ENCODE peak calls at places on chromosomes 7 and 10, in five cellular contexts. B, U, S, G and X are unnamed samples.

GRCh38 chr7:84492565-84493034 is 298.0 kb upstream of the SEMA3A start:
- DNase-seq in B (no peak), U (no peak), S (no peak), G (no peak), X (no peak)

GRCh38 chr7:12257582-12257981 is 46.5 kb downstream of the TMEM106B start:
- DNase-seq in B (no peak), U (peak; percentile 39), S (no peak), G (peak; percentile 76), X (no peak)

GRCh38 chr7:156735861-156736260 is 95.3 kb downstream of the RNF32 start:
- DNase-seq in B (no peak), U (peak; percentile 45), S (no peak), G (peak; percentile 78), X (no peak)

GRCh38 chr7:100612730-100613446 is 548 bp downstream of the MOSPD3 start:
- DNase-seq in B (peak; percentile 62), U (no peak), S (no peak), G (peak; percentile 22), X (no peak)

GRCh38 chr7:151248191-151249033 is at the start of gene SMARCD3:
- DNase-seq in B (peak; percentile 61), U (peak; percentile 50), S (peak; percentile 67), G (peak; percentile 77), X (peak; percentile 82)

GRCh38 chr10:110528224-110528997 is 30.7 kb downstream of the DUSP5 start:
- DNase-seq in B (no peak), U (no peak), S (no peak), G (no peak), X (no peak)

GRCh38 chr10:104331208-104331838 is 6.9 kb downstream of the ITPRIP start:
- DNase-seq in B (peak; percentile 57), U (peak; percentile 84), S (no peak), G (peak; percentile 72), X (peak; percentile 83)

GRCh38 chr10:76388321-76388720 is 956.9 kb downstream of the LRMDA start:
- DNase-seq in B (no peak), U (peak; percentile 29), S (no peak), G (no peak), X (no peak)

GRCh38 chr10:80407836-80408197 is 534 bp upstream of the PRXL2A start:
- DNase-seq in B (peak; percentile 57), U (no peak), S (no peak), G (peak; percentile 49), X (peak; percentile 47)

GRCh38 chr10:76717141-76717540 is 920.5 kb downstream of the KCNMA1 start:
- DNase-seq in B (no peak), U (peak; percentile 71), S (no peak), G (peak; percentile 53), X (no peak)

GRCh38 chr7:65269150-65269856 is 104.4 kb upstream of the ZNF92 start:
- DNase-seq in B (peak; percentile 96), U (peak; percentile 58), S (peak; percentile 94), G (peak; percentile 57), X (peak; percentile 99)

GRCh38 chr7:1403844-1404404 is 55.3 kb downstream of the MICALL2 start:
- DNase-seq in B (no peak), U (peak; percentile 43), S (peak; percentile 31), G (peak; percentile 46), X (peak; percentile 41)

GRCh38 chr10:17046989-17047388 is 82.6 kb downstream of the CUBN start:
- DNase-seq in B (no peak), U (no peak), S (no peak), G (no peak), X (no peak)

GRCh38 chr10:95655571-95656290 is 780 bp downstream of the ALDH18A1 start:
- DNase-seq in B (no peak), U (peak; percentile 50), S (peak; percentile 20), G (peak; percentile 66), X (peak; percentile 41)

GRCh38 chr10:37434091-37434490 is 308.7 kb downstream of the ANKRD30A start:
- DNase-seq in B (no peak), U (no peak), S (no peak), G (no peak), X (no peak)

GRCh38 chr10:91340613-91341362 is 69.4 kb upstream of the HECTD2 start:
- DNase-seq in B (no peak), U (peak; percentile 94), S (no peak), G (peak; percentile 90), X (no peak)

DNA sequence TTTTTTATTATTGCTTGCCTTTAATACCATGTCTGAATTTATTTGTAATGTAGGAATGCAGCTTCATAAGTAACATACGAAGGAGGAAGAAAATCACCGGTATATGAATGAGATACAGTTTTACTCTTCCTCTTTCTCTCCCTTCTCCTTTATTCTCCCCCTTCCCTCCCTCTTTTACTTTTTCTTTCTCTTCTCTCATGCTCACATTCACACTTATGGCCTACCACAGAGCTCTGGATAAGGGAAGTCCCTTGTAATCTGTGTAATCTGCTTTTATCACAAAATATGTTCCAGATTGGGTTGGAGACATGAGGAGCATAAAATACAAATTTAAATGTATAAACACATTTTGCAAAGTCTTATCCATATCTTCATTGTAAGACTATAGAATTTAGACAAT is 59.4 kb downstream of the MDFIC start:
- DNase-seq in B (no peak), U (no peak), S (no peak), G (no peak), X (peak; percentile 16)
- H2BK5ac ChIP-seq in B (no peak overlapping the region), U (no peak overlapping the region), S (no peak overlapping the region), G (no peak overlapping the region), X (no peak overlapping the region)

GRCh38 chr10:44863344-44864041 is 47.6 kb upstream of the TMEM72 start:
- DNase-seq in B (peak; percentile 72), U (no peak), S (no peak), G (no peak), X (peak; percentile 62)
- H3K79me1 ChIP-seq in B (no peaks in the 10 kb centered on the region), U (no peaks in the 10 kb centered on the region), S (no peaks in the 10 kb centered on the region), G (no peaks in the 10 kb centered on the region), X (no peaks in the 10 kb centered on the region)

GRCh38 chr10:108980869-108981268 is 942.4 kb downstream of the XPNPEP1 start:
- DNase-seq in B (no peak), U (no peak), S (no peak), G (no peak), X (no peak)
- H2BK5ac ChIP-seq in B (no peak overlapping the region), U (no peak overlapping the region), S (no peak overlapping the region), G (no peak overlapping the region), X (no peak overlapping the region)

DNA sequence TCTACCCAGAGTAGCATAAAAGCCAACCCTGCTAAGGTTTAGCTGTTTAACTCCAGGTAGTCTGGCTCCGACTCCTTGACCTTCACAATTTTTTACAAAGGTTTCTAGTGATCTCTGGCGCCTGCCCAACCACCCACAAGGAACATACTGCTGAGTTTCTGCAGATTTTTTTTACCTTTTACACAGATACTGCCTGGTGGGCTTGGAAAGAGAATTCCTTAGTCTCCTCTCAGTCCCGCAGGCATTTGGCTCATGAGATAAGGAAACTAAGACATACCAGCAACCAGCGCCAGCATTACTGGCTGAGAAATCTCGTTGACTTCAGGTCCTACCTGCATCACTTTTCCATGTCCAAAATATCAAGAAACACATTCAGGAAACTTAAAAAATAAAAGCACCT is 51.1 kb upstream of the LYZL1 start:
- DNase-seq in B (no peak), U (no peak), S (no peak), G (no peak), X (peak; percentile 91)
- H3K79me1 ChIP-seq in B (no peaks in the 10 kb centered on the region), U (no peaks in the 10 kb centered on the region), S (no peaks in the 10 kb centered on the region), G (no peaks in the 10 kb centered on the region), X (no peaks in the 10 kb centered on the region)

DNA sequence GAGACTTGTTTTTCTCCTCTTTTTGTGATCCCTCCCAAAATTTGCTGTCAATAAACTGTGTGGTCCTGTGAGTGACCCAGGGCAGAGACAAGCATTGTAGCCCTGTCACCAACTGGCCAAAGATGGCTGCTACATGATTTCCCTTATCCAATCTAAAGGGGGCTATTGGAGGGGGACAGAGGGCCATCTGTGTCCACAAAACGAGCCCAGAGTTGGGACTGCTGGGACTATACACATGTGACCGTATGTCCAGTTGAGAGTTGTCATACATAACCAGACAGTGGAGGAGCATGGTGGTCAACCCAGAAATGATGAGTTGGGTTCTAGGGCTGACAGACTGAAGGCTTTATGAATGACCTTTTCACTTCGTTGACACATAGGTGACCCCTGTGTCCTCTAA is 55.3 kb upstream of the SDK1 start:
- DNase-seq in B (no peak), U (no peak), S (no peak), G (no peak), X (no peak)
- H2BK5ac ChIP-seq in B (no peak overlapping the region), U (no peak overlapping the region), S (no peak overlapping the region), G (no peak overlapping the region), X (no peak overlapping the region)

DNA sequence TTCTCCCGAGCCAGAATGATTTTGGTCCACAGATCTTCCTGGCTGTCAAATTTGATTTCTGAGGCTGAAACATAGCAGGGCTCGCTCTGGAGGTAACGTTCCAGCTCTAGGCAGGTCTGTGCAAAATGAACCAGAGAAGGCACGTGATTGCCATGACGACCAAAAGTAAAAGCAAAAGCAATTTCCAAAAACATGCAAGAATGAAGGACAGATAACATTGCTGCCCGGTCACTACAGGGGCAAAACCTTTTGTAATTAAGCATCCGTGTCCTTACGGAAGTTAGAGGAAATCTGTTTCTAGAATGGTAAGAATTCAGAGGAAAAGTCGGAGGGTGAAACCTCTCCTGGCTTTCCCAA is 2.9 kb downstream of the KLF6 start:
- DNase-seq in B (no peak), U (no peak), S (no peak), G (no peak), X (no peak)
- H3K79me1 ChIP-seq in B (peaks cover 7% of the 10 kb centered on the region), U (peaks cover 3% of the 10 kb centered on the region), S (peaks cover 9% of the 10 kb centered on the region), G (no peaks in the 10 kb centered on the region), X (peaks cover 25% of the 10 kb centered on the region)

GRCh38 chr7:93402944-93403343 is 170.8 kb downstream of the VPS50 start:
- DNase-seq in B (no peak), U (no peak), S (no peak), G (no peak), X (no peak)

DNA sequence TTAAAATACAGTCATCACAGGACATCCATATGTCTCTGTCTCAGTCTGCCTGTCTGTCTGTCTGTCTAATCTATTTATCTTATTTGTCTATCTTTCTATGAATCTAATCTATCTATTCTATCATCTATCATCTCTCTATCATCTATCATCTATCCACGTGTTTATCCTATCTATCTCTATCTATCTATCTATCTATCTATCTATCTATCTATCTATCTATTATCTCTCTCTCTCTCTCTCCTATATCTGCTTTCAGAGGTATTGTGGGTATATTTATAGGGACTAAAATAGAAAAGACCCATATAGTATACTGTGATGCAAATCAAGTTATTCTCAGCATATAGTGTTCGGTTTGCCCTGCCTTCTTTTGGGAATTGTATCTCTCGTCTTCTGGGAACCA is 167.5 kb downstream of the VPS50 start:
- DNase-seq in B (no peak), U (no peak), S (no peak), G (no peak), X (no peak)
- H2BK5ac ChIP-seq in B (no peak overlapping the region), U (no peak overlapping the region), S (no peak overlapping the region), G (no peak overlapping the region), X (no peak overlapping the region)

GRCh38 chr7:25845341-25845923 is 306.6 kb upstream of the NFE2L3 start:
- DNase-seq in B (no peak), U (no peak), S (no peak), G (no peak), X (no peak)
- H3K79me1 ChIP-seq in B (no peaks in the 10 kb centered on the region), U (no peaks in the 10 kb centered on the region), S (no peaks in the 10 kb centered on the region), G (no peaks in the 10 kb centered on the region), X (no peaks in the 10 kb centered on the region)

DNA sequence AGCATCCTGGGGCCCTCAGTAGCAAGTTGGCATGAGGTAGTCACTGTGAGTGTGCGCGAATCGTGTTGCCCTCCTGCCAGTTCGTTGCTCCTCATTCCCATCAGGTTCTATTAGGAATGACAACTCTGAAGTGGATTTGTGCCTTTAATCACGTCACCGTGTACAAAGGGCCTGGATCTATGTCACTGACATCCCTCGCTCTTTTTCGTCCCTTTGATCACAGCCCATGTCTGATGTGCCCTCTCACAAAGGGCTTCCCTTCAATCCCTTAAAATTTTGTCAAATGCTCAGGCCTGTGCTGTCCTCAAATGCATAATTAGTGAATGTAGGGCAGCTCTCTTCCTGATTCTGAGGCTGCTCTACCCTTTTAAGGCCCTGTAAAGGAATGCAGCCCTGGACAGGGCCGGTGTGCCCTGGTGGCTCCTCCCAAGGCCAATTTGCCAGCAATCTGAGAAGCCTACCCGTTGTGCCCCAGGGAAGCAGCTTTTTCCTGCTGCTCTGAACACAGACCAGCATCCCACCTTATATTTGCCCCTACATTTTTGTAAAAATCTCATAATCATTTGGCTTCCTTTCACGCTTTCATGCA is 93.6 kb downstream of the TMEM178B start:
- DNase-seq in B (no peak), U (no peak), S (no peak), G (no peak), X (no peak)
- H2BK5ac ChIP-seq in B (no peak overlapping the region), U (no peak overlapping the region), S (no peak overlapping the region), G (no peak overlapping the region), X (no peak overlapping the region)